ENCODE peak calls at places on chromosomes 7 and 10, in seven cellular contexts. M is mesendoderm, J is H9, Q is IMR-90, F is neuronal stem cell, C is mesenchymal stem cell, S is H1. T is an unnamed sample.

GRCh38 chr7:78173192-78173591 is 374.6 kb downstream of the PHTF2 start:
- DNase-seq in M (no peak), J (no peak), Q (peak; percentile 7), F (no peak), C (no peak), S (no peak), T (no peak)

GRCh38 chr7:139915864-139916716 is 87.0 kb downstream of the TBXAS1 start:
- DNase-seq in M (peak; percentile 18), J (no peak), Q (peak; percentile 99), F (no peak), C (peak; percentile 97), S (no peak), T (peak; percentile 18)

GRCh38 chr10:17238445-17239275 is 10.6 kb downstream of the VIM start:
- DNase-seq in M (peak; percentile 77), J (no peak), Q (peak; percentile 80), F (no peak), C (peak; percentile 92), S (no peak), T (peak; percentile 23)

GRCh38 chr10:2898509-2898860 is 168.9 kb upstream of the PFKP start:
- DNase-seq in M (no peak), J (no peak), Q (no peak), F (no peak), C (no peak), S (no peak), T (no peak)

GRCh38 chr10:29648983-29649268 is 14.2 kb upstream of the SVIL start:
- DNase-seq in M (no peak), J (no peak), Q (peak; percentile 68), F (no peak), C (peak; percentile 87), S (no peak), T (no peak)

GRCh38 chr10:72334832-72335393 is 19.8 kb downstream of the DNAJB12 start:
- DNase-seq in M (no peak), J (peak; percentile 70), Q (peak; percentile 79), F (no peak), C (peak; percentile 98), S (peak; percentile 51), T (no peak)

GRCh38 chr10:71832967-71833366 is 18.1 kb downstream of the PSAP start:
- DNase-seq in M (no peak), J (no peak), Q (no peak), F (no peak), C (no peak), S (no peak), T (no peak)

GRCh38 chr7:108097703-108098102 is 32.5 kb downstream of the LAMB4 start:
- DNase-seq in M (peak; percentile 43), J (no peak), Q (no peak), F (no peak), C (no peak), S (no peak), T (peak; percentile 40)

GRCh38 chr10:29922226-29922625 is 137.2 kb downstream of the JCAD start:
- DNase-seq in M (no peak), J (no peak), Q (no peak), F (no peak), C (no peak), S (no peak), T (no peak)

GRCh38 chr10:119521443-119522204 is 20.9 kb downstream of the RGS10 start:
- DNase-seq in M (peak; percentile 96), J (no peak), Q (peak; percentile 92), F (no peak), C (peak; percentile 87), S (no peak), T (peak; percentile 64)

GRCh38 chr7:8204674-8205377 is 57.1 kb downstream of the ICA1 start:
- DNase-seq in M (no peak), J (no peak), Q (no peak), F (no peak), C (no peak), S (no peak), T (no peak)

GRCh38 chr7:102431617-102432298 is 1.6 kb upstream of the ORAI2 start:
- DNase-seq in M (peak; percentile 70), J (peak; percentile 41), Q (no peak), F (no peak), C (peak; percentile 41), S (no peak), T (peak; percentile 48)

GRCh38 chr7:102432476-102433318 is 678 bp upstream of the ORAI2 start:
- DNase-seq in M (no peak), J (peak; percentile 33), Q (no peak), F (peak; percentile 36), C (no peak), S (no peak), T (peak; percentile 42)

GRCh38 chr10:61975107-61975932 is 73.8 kb downstream of the ARID5B start:
- DNase-seq in M (peak; percentile 34), J (no peak), Q (peak; percentile 88), F (no peak), C (peak; percentile 93), S (no peak), T (peak; percentile 66)

GRCh38 chr10:30374353-30374752 is 25.3 kb upstream of the MTPAP start:
- DNase-seq in M (peak; percentile 87), J (peak; percentile 94), Q (no peak), F (no peak), C (peak; percentile 57), S (peak; percentile 61), T (peak; percentile 33)

GRCh38 chr10:122251459-122252255 is 19.4 kb upstream of the BTBD16 start:
- DNase-seq in M (no peak), J (no peak), Q (peak; percentile 33), F (no peak), C (no peak), S (no peak), T (no peak)

GRCh38 chr10:70753841-70754621 is 31.1 kb downstream of the TBATA start:
- DNase-seq in M (peak; percentile 72), J (peak; percentile 75), Q (peak; percentile 6), F (no peak), C (peak; percentile 13), S (peak; percentile 50), T (no peak)

GRCh38 chr7:92623544-92623943 is 33.4 kb upstream of the FAM133B start:
- DNase-seq in M (no peak), J (no peak), Q (no peak), F (no peak), C (no peak), S (no peak), T (no peak)

GRCh38 chr7:92627956-92628355 is 37.8 kb upstream of the FAM133B start:
- DNase-seq in M (no peak), J (no peak), Q (no peak), F (no peak), C (no peak), S (no peak), T (no peak)

GRCh38 chr7:92626281-92626846 is 36.2 kb upstream of the FAM133B start:
- DNase-seq in M (no peak), J (no peak), Q (no peak), F (no peak), C (no peak), S (no peak), T (no peak)

GRCh38 chr7:92624298-92624996 is 34.3 kb upstream of the FAM133B start:
- DNase-seq in M (no peak), J (no peak), Q (no peak), F (no peak), C (no peak), S (no peak), T (no peak)

GRCh38 chr7:92625617-92626016 is 35.4 kb upstream of the FAM133B start:
- DNase-seq in M (no peak), J (no peak), Q (peak; percentile 33), F (no peak), C (no peak), S (no peak), T (no peak)
- H3K4me2 ChIP-seq in M (no peak overlapping the region), J (no peak overlapping the region), Q (peak overlapping the region; percentile 51), F (no peak overlapping the region), C (no peak overlapping the region), S (no peak overlapping the region), T (no peak overlapping the region)

GRCh38 chr10:128305601-128306345 is 179.6 kb upstream of the MKI67 start:
- DNase-seq in M (no peak), J (no peak), Q (no peak), F (no peak), C (no peak), S (no peak), T (no peak)
- H3K4ac ChIP-seq in M (no peak overlapping the region), J (no peak overlapping the region), Q (no peak overlapping the region), F (no peak overlapping the region), C (no peak overlapping the region), S (no peak overlapping the region), T (no peak overlapping the region)

DNA sequence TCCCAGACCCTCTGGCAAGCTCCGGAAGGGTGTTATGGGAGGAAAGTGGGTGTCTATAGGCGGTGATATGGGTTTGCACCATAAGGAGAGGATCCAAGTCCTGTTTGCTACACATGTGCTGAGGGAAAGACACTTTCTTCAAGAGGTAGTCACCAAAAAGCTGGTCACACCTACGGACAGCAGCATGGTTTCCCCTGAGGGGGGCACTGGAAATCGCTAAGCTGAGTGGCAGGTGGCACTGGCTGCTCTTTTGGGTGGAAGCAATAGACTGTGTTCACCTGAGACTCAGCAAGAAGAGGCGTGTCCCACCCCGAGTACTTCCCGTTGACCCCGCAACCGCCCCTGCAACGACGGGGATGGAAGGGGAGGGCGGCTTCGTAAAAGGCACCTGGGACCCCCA is 1.8 kb upstream of the FOXI2 start:
- DNase-seq in M (no peak), J (peak; percentile 37), Q (no peak), F (no peak), C (no peak), S (peak; percentile 50), T (no peak)
- H2AK5ac ChIP-seq in M (no peak overlapping the region), J (no peak overlapping the region), Q (no peak overlapping the region), F (no peak overlapping the region), C (no peak overlapping the region), S (no peak overlapping the region), T (no peak overlapping the region)

GRCh38 chr10:125407000-125407502 is 246.7 kb upstream of the CTBP2 start:
- DNase-seq in M (peak; percentile 75), J (no peak), Q (peak; percentile 51), F (no peak), C (no peak), S (no peak), T (peak; percentile 26)
- H3K4me2 ChIP-seq in M (no peak overlapping the region), J (no peak overlapping the region), Q (no peak overlapping the region), F (no peak overlapping the region), C (no peak overlapping the region), S (no peak overlapping the region), T (no peak overlapping the region)

GRCh38 chr7:28619256-28619655 is 206.9 kb downstream of the CREB5 start:
- DNase-seq in M (no peak), J (no peak), Q (no peak), F (no peak), C (no peak), S (no peak), T (no peak)
- H3K4ac ChIP-seq in M (peak overlapping the region; percentile 16), J (no peak overlapping the region), Q (no peak overlapping the region), F (no peak overlapping the region), C (no peak overlapping the region), S (no peak overlapping the region), T (no peak overlapping the region)

GRCh38 chr7:138581065-138581464 is 120.1 kb downstream of the SVOPL start:
- DNase-seq in M (no peak), J (no peak), Q (no peak), F (no peak), C (no peak), S (no peak), T (no peak)
- H2AK5ac ChIP-seq in M (no peak overlapping the region), J (no peak overlapping the region), Q (no peak overlapping the region), F (no peak overlapping the region), C (no peak overlapping the region), S (no peak overlapping the region), T (no peak overlapping the region)